ENCODE peak calls at places on chromosome 21, in six cellular contexts. G is COR-L47, B is ACHN, A is pons, W is iris pigment epithelial cell, I is osteocyte. F is an unnamed sample.

GRCh38 chr21:41666641-41667051 is 100.2 kb downstream of the RIPK4 start:
- DNase-seq in G (no peak), B (no peak), A (no peak), W (no peak), I (no peak), F (no peak)

GRCh38 chr21:45945868-45946210 is 35.7 kb upstream of the COL6A1 start:
- DNase-seq in G (no peak), B (no peak), A (no peak), W (no peak), I (no peak), F (no peak)

GRCh38 chr21:21673959-21674358 is 675.8 kb downstream of the NCAM2 start:
- DNase-seq in G (no peak), B (no peak), A (no peak), W (no peak), I (no peak), F (no peak)

GRCh38 chr21:37749132-37749531 is 167.1 kb downstream of the KCNJ6 start:
- DNase-seq in G (no peak), B (no peak), A (no peak), W (no peak), I (no peak), F (no peak)

GRCh38 chr21:38454161-38454560 is 44.1 kb downstream of the ERG start:
- DNase-seq in G (no peak), B (no peak), A (no peak), W (no peak), I (no peak), F (no peak)

GRCh38 chr21:42413500-42413899 is 9.8 kb downstream of the UBASH3A start:
- DNase-seq in G (no peak), B (no peak), A (no peak), W (no peak), I (no peak), F (no peak)

GRCh38 chr21:44058652-44058964 is 46.5 kb downstream of the TRAPPC10 start:
- DNase-seq in G (no peak), B (no peak), A (no peak), W (no peak), I (no peak), F (no peak)

GRCh38 chr21:38080888-38081287 is 164.6 kb upstream of the KCNJ6 start:
- DNase-seq in G (no peak), B (no peak), A (no peak), W (no peak), I (no peak), F (no peak)

GRCh38 chr21:36203603-36203889 is 46.9 kb downstream of the DOP1B start:
- DNase-seq in G (no peak), B (peak), A (no peak), W (peak), I (no peak), F (peak)

GRCh38 chr21:43340491-43341348 is 86.2 kb downstream of the SIK1 start:
- DNase-seq in G (no peak), B (peak), A (no peak), W (peak), I (no peak), F (no peak)